ENCODE peak calls at places on chromosomes 2 and 18, in four cellular contexts. R is BJ, W is left ventricle myocardium inferior, L is transverse colon. Y is an unnamed sample.

GRCh38 chr18:52426462-52426861 is 86.5 kb downstream of the DCC start:
- DNase-seq in R (no peak), W (no peak), L (no peak), Y (no peak)

GRCh38 chr2:25586726-25587144 is 86.6 kb downstream of the DTNB start:
- DNase-seq in R (no peak), W (no peak), L (no peak), Y (no peak)

GRCh38 chr18:13218376-13219011 is at the start of gene LDLRAD4:
- DNase-seq in R (no peak), W (peak; percentile 65), L (peak; percentile 59), Y (peak; percentile 19)

GRCh38 chr2:18626256-18626668 is 36.9 kb upstream of the NT5C1B start:
- DNase-seq in R (no peak), W (no peak), L (no peak), Y (no peak)

GRCh38 chr2:38016177-38016576 is 59.8 kb downstream of the CYP1B1 start:
- DNase-seq in R (no peak), W (no peak), L (no peak), Y (no peak)

GRCh38 chr2:236745420-236746210 is 176.0 kb downstream of the ACKR3 start:
- DNase-seq in R (peak; percentile 49), W (no peak), L (no peak), Y (peak; percentile 77)

GRCh38 chr2:234446404-234447076 is 50.3 kb downstream of the ARL4C start:
- DNase-seq in R (no peak), W (peak; percentile 63), L (peak; percentile 71), Y (no peak)

GRCh38 chr2:109419960-109420370 is 193.8 kb downstream of the SEPTIN10 start:
- DNase-seq in R (peak; percentile 54), W (no peak), L (no peak), Y (no peak)

GRCh38 chr2:113829270-113829669 is 60.6 kb upstream of the ACTR3 start:
- DNase-seq in R (no peak), W (no peak), L (no peak), Y (no peak)

GRCh38 chr18:62809900-62810299 is 94.6 kb downstream of the PHLPP1 start:
- DNase-seq in R (no peak), W (no peak), L (no peak), Y (no peak)

GRCh38 chr2:199458017-199458805 is 472 bp upstream of the SATB2 start:
- DNase-seq in R (no peak), W (peak; percentile 12), L (no peak), Y (peak; percentile 67)

GRCh38 chr2:63058742-63059433 is 8.3 kb downstream of the OTX1 start:
- DNase-seq in R (no peak), W (no peak), L (peak; percentile 9), Y (no peak)

GRCh38 chr18:3037423-3037915 is 24.5 kb upstream of the LPIN2 start:
- DNase-seq in R (no peak), W (no peak), L (peak; percentile 41), Y (peak; percentile 72)

GRCh38 chr18:48336332-48336731 is 72.9 kb downstream of the ZBTB7C start:
- DNase-seq in R (no peak), W (no peak), L (no peak), Y (no peak)
- TF ChIP-seq CTCF in R (no peak), W (peak; percentile 34), L (no peak), Y (no peak)

DNA sequence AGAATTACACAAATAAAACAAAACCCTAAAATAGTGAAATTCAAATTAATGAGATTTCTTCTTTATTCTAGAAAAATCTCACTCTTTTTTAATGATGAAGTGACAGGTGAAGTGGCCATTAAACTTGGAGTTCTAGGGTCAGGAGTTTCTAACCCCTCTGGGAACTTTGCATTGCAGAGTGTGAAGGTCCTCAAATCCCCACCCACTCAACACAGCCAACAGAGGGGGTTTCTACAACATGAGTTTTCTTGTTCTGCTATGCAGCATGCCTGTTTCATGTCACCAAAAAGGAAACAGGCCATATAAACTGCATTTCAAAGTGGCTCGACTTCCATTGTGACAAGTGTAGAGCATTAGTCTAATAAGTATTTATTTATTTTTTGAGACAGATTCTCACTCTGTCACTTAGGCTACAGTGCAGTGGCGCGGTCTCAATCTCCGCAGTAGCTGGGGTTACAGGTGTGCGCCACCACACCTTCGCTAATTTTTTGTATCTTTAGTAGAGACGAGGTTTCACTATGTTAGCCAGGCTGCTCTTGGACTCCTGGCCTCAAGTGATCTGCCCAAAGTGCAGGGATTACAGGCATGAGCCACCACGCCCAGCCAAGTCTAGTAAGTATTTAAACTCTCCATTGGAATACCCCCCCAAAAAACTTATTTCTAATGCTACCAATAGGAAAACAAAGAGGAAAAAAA is 146.1 kb upstream of the ZFP36L2 start:
- DNase-seq in R (no peak), W (no peak), L (no peak), Y (no peak)
- TF ChIP-seq CTCF in R (no peak), W (no peak), L (no peak), Y (no peak)

DNA sequence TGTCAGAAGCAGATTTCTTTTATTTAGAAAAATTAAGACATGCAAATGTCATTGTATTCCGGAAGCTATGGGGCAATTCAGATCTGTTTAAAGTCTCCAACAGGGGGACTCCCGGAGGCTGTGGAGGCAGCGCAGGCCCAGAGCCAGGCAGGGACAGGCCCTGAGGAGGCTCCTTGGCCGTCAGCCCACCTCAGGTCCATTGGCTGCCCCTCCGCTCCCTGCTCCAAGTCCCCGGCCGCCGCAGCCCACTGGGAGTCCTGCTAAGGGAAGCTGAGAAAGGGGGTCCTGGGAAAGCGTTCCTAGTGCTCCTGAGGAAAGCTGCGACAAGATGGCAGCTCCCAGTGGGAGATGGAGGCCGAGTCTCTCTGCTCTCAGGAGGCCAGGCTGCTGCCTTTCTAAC is 20.0 kb upstream of the LYPD6 start:
- DNase-seq in R (no peak), W (no peak), L (no peak), Y (no peak)
- TF ChIP-seq CTCF in R (no peak), W (no peak), L (no peak), Y (no peak)

GRCh38 chr2:95377724-95378123 is 24.8 kb upstream of the FAHD2A start:
- DNase-seq in R (no peak), W (no peak), L (no peak), Y (no peak)

GRCh38 chr2:95374916-95375471 is 27.5 kb upstream of the FAHD2A start:
- DNase-seq in R (no peak), W (peak; percentile 13), L (no peak), Y (no peak)

GRCh38 chr2:95375532-95376221 is 26.8 kb upstream of the FAHD2A start:
- DNase-seq in R (no peak), W (peak; percentile 7), L (no peak), Y (no peak)

GRCh38 chr2:95377216-95377530 is 25.3 kb upstream of the FAHD2A start:
- DNase-seq in R (no peak), W (peak; percentile 10), L (no peak), Y (no peak)

DNA sequence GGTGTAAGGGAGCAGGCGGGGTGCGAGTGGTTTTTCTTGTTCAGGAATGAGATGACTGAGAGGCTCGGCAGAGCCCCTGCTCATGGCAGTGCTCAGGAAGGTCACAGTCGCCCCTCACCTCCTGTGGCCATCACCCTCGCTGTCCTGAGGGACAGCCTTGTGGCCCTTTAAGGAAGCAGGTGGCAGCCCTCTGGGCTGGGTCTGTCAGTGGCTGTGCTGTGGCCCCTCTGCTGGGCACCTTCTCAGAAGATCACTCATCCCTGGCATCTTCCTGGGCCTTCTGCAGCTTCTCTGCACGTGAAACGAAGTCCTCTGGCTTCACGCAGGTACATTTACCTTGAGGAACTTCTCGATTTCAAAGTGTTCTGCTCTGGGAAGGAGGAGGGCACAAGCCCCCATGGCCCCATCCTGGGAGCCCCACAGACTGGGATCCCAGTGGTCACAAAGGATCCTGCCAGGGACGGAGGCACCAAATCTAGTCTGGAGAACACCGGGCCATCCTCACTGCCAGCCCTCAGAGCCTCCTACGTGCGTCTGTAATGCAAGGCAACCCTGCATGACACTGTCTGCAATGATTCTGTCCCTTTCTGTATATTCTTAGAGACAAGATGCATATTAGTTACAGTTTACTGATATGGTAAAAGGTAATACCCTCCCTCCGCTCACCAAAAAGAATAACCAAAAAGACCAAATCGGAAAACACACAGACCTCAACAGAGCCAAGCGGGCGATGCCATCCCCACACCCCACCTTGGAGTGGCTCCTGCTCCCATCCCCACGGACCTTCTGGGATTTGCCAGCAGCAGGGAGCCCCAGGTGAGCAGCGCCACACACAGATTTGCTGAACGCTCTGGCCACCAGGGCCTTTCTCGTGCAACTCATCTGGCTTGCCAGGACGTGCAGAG is 25.9 kb upstream of the FAHD2A start:
- DNase-seq in R (no peak), W (peak; percentile 5), L (no peak), Y (no peak)
- TF ChIP-seq CTCF in R (no peak), W (no peak), L (no peak), Y (no peak)

GRCh38 chr2:221100467-221101089 is 471.5 kb downstream of the EPHA4 start:
- DNase-seq in R (no peak), W (no peak), L (no peak), Y (no peak)
- TF ChIP-seq CTCF in R (peak; percentile 29), W (peak; percentile 54), L (no peak), Y (no peak)

GRCh38 chr2:45788401-45788800 is 136.9 kb downstream of the PRKCE start:
- DNase-seq in R (no peak), W (no peak), L (no peak), Y (no peak)

GRCh38 chr2:45782968-45783367 is 131.5 kb downstream of the PRKCE start:
- DNase-seq in R (no peak), W (no peak), L (no peak), Y (no peak)

GRCh38 chr2:45789317-45789716 is 137.8 kb downstream of the PRKCE start:
- DNase-seq in R (no peak), W (no peak), L (no peak), Y (no peak)

GRCh38 chr2:45786831-45787357 is 135.4 kb downstream of the PRKCE start:
- DNase-seq in R (no peak), W (no peak), L (no peak), Y (no peak)

GRCh38 chr2:45786030-45786830 is 134.8 kb downstream of the PRKCE start:
- DNase-seq in R (no peak), W (no peak), L (no peak), Y (no peak)
- TF ChIP-seq CTCF in R (no peak), W (no peak), L (no peak), Y (no peak)

GRCh38 chr2:68124321-68124720 is 33.4 kb upstream of the PNO1 start:
- DNase-seq in R (no peak), W (no peak), L (no peak), Y (no peak)

GRCh38 chr2:68121873-68122679 is 35.6 kb upstream of the PNO1 start:
- DNase-seq in R (peak; percentile 31), W (peak; percentile 88), L (peak; percentile 90), Y (peak; percentile 87)

GRCh38 chr2:68125821-68126220 is 31.9 kb upstream of the PNO1 start:
- DNase-seq in R (no peak), W (no peak), L (no peak), Y (no peak)

GRCh38 chr2:68119504-68119903 is 38.2 kb upstream of the PNO1 start:
- DNase-seq in R (no peak), W (no peak), L (no peak), Y (no peak)

DNA sequence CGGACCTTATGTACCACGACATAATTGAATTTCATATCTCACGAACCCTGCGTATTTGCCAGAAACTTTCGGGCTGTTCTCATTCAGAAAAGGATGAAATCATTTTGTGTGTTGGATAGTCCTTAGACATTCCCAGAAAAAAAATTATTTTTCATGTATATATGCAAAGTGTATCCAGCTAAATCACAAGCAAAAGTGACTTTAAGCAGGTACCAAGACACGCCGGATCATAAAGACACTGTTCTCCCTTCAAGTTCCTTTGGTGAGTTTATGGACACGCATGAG is 35.1 kb upstream of the PNO1 start:
- DNase-seq in R (no peak), W (no peak), L (no peak), Y (no peak)
- TF ChIP-seq CTCF in R (no peak), W (peak; percentile 35), L (peak; percentile 11), Y (no peak)

Y was measured in Calu3.